ENCODE peak calls at places on chromosomes 1 and 21, in ten cellular contexts. N, T, A, L, U, Y, P, V, R and X are unnamed samples. For H3K4me1 and H3K27me3, the result is how much of the 10 kb centered on the place peaks cover.

GRCh38 chr1:62245201-62245600 is 50.6 kb downstream of the L1TD1 start:
- DNase-seq in N (no peak), T (no peak), A (no peak), L (no peak), U (no peak), Y (no peak), P (no peak), V (no peak), R (no peak), X (no peak)

GRCh38 chr1:112322983-112323678 is 72.9 kb upstream of the CTTNBP2NL start:
- DNase-seq in N (no peak), T (no peak), A (no peak), L (no peak), U (no peak), Y (no peak), P (no peak), V (no peak), R (no peak), X (no peak)

GRCh38 chr1:42962641-42963377 is 4.1 kb upstream of the SLC2A1 start:
- DNase-seq in N (peak), T (peak), A (no peak), L (no peak), U (peak), Y (no peak), P (no peak), V (no peak), R (no peak), X (no peak)

GRCh38 chr21:41957991-41958766 is 4.4 kb upstream of the C2CD2 start:
- DNase-seq in N (peak), T (peak), A (no peak), L (peak), U (peak), Y (peak), P (no peak), V (peak), R (no peak), X (no peak)

GRCh38 chr21:24045775-24046215 is 1561.5 kb downstream of the MRPL39 start:
- DNase-seq in N (peak), T (peak), A (no peak), L (peak), U (peak), Y (no peak), P (no peak), V (peak), R (peak), X (no peak)

GRCh38 chr1:222099746-222100145 is 357.9 kb upstream of the DUSP10 start:
- DNase-seq in N (no peak), T (no peak), A (no peak), L (no peak), U (no peak), Y (no peak), P (no peak), V (no peak), R (no peak), X (no peak)

GRCh38 chr1:31705080-31705866 is 1.5 kb upstream of the COL16A1 start:
- DNase-seq in N (peak), T (peak), A (no peak), L (peak), U (peak), Y (peak), P (peak), V (no peak), R (no peak), X (peak)

GRCh38 chr1:9282436-9282955 is 10.2 kb upstream of the SPSB1 start:
- DNase-seq in N (no peak), T (no peak), A (no peak), L (peak), U (no peak), Y (no peak), P (no peak), V (no peak), R (no peak), X (no peak)

GRCh38 chr1:6037338-6037762 is 8.3 kb upstream of the KCNAB2 start:
- DNase-seq in N (no peak), T (peak), A (no peak), L (no peak), U (peak), Y (no peak), P (no peak), V (no peak), R (peak), X (no peak)

GRCh38 chr1:8687539-8687938 is 129.9 kb downstream of the RERE start:
- DNase-seq in N (no peak), T (no peak), A (no peak), L (no peak), U (no peak), Y (no peak), P (no peak), V (no peak), R (no peak), X (no peak)

GRCh38 chr1:225428879-225429455 is 1.1 kb upstream of the LBR start:
- DNase-seq in N (no peak), T (no peak), A (no peak), L (no peak), U (no peak), Y (no peak), P (no peak), V (no peak), R (no peak), X (no peak)

GRCh38 chr1:70264875-70265274 is 43.7 kb downstream of the SRSF11 start:
- DNase-seq in N (no peak), T (no peak), A (no peak), L (no peak), U (no peak), Y (no peak), P (no peak), V (no peak), R (no peak), X (no peak)

GRCh38 chr1:70778934-70779333 is 268.7 kb downstream of the PTGER3 start:
- DNase-seq in N (no peak), T (no peak), A (no peak), L (no peak), U (no peak), Y (no peak), P (no peak), V (no peak), R (no peak), X (no peak)

GRCh38 chr21:32335601-32336575 is 37.2 kb downstream of the MRAP start:
- DNase-seq in N (no peak), T (no peak), A (no peak), L (no peak), U (peak), Y (no peak), P (no peak), V (no peak), R (no peak), X (no peak)

GRCh38 chr1:88890790-88891317 is 513 bp downstream of the GTF2B start:
- DNase-seq in N (peak), T (no peak), A (no peak), L (no peak), U (peak), Y (peak), P (peak), V (peak), R (no peak), X (peak)

GRCh38 chr1:234722267-234722704 is 112.3 kb upstream of the IRF2BP2 start:
- DNase-seq in N (no peak), T (peak), A (no peak), L (no peak), U (no peak), Y (no peak), P (no peak), V (no peak), R (no peak), X (no peak)

GRCh38 chr1:42739753-42740700 is at the start of gene CLDN19:
- DNase-seq in N (no peak), T (no peak), A (no peak), L (no peak), U (no peak), Y (peak), P (no peak), V (no peak), R (no peak), X (no peak)

GRCh38 chr1:63794354-63794753 is 20.5 kb downstream of the ROR1 start:
- DNase-seq in N (no peak), T (no peak), A (no peak), L (no peak), U (no peak), Y (no peak), P (no peak), V (no peak), R (no peak), X (no peak)

GRCh38 chr1:178168535-178168934 is 74.6 kb downstream of the RASAL2 start:
- DNase-seq in N (peak), T (no peak), A (no peak), L (no peak), U (peak), Y (no peak), P (no peak), V (no peak), R (no peak), X (no peak)

GRCh38 chr1:189269011-189269410 is 1208.7 kb downstream of the BRINP3 start:
- DNase-seq in N (peak), T (no peak), A (no peak), L (no peak), U (peak), Y (no peak), P (no peak), V (no peak), R (no peak), X (no peak)

GRCh38 chr1:11847667-11848445 is at the start of gene NPPA:
- DNase-seq in N (peak), T (peak), A (no peak), L (no peak), U (peak), Y (no peak), P (no peak), V (no peak), R (no peak), X (no peak)

GRCh38 chr1:96538883-96539282 is 182.7 kb upstream of the PTBP2 start:
- DNase-seq in N (peak), T (no peak), A (no peak), L (no peak), U (peak), Y (no peak), P (no peak), V (peak), R (no peak), X (no peak)

GRCh38 chr1:115314765-115315164 is 23.3 kb downstream of the NGF start:
- DNase-seq in N (no peak), T (no peak), A (no peak), L (no peak), U (peak), Y (no peak), P (no peak), V (no peak), R (no peak), X (no peak)

GRCh38 chr1:37995773-37996379 is 6.1 kb upstream of the SF3A3 start:
- DNase-seq in N (peak), T (peak), A (no peak), L (peak), U (peak), Y (peak), P (no peak), V (peak), R (peak), X (no peak)

GRCh38 chr1:111603979-111604378 is 15.6 kb upstream of the RAP1A start:
- DNase-seq in N (no peak), T (no peak), A (peak), L (no peak), U (no peak), Y (peak), P (peak), V (no peak), R (no peak), X (peak)

GRCh38 chr1:229058716-229059115 is 212.2 kb upstream of the RAB4A start:
- DNase-seq in N (no peak), T (peak), A (no peak), L (no peak), U (no peak), Y (no peak), P (no peak), V (no peak), R (no peak), X (no peak)

GRCh38 chr1:243946946-243947345 is 96.9 kb upstream of the AKT3 start:
- DNase-seq in N (peak), T (no peak), A (no peak), L (no peak), U (no peak), Y (no peak), P (no peak), V (peak), R (no peak), X (peak)

GRCh38 chr1:235503333-235504121 is 725 bp downstream of the B3GALNT2 start:
- DNase-seq in N (peak), T (peak), A (peak), L (peak), U (peak), Y (peak), P (no peak), V (peak), R (peak), X (peak)

GRCh38 chr21:45408271-45408791 is 3.4 kb downstream of the COL18A1 start:
- DNase-seq in N (no peak), T (peak), A (no peak), L (peak), U (no peak), Y (no peak), P (no peak), V (no peak), R (peak), X (no peak)

GRCh38 chr1:212359794-212360479 is 54.7 kb downstream of the PACC1 start:
- DNase-seq in N (no peak), T (no peak), A (no peak), L (no peak), U (no peak), Y (no peak), P (no peak), V (no peak), R (no peak), X (no peak)

GRCh38 chr1:30397576-30397975 is 325.8 kb downstream of the MATN1 start:
- DNase-seq in N (no peak), T (peak), A (no peak), L (no peak), U (no peak), Y (no peak), P (no peak), V (no peak), R (no peak), X (no peak)

GRCh38 chr21:35050348-35051286 is 1.5 kb upstream of the RUNX1 start:
- DNase-seq in N (no peak), T (no peak), A (no peak), L (no peak), U (peak), Y (no peak), P (no peak), V (no peak), R (no peak), X (no peak)

GRCh38 chr1:59391216-59392179 is 94.6 kb downstream of the FGGY start:
- DNase-seq in N (no peak), T (no peak), A (no peak), L (no peak), U (no peak), Y (no peak), P (no peak), V (no peak), R (no peak), X (no peak)

GRCh38 chr1:145988773-145989172 is 7.6 kb downstream of the TXNIP start:
- DNase-seq in N (no peak), T (no peak), A (no peak), L (no peak), U (no peak), Y (no peak), P (no peak), V (no peak), R (no peak), X (peak)

GRCh38 chr1:234675006-234675405 is 65.0 kb upstream of the IRF2BP2 start:
- DNase-seq in N (no peak), T (no peak), A (no peak), L (no peak), U (no peak), Y (no peak), P (no peak), V (no peak), R (no peak), X (no peak)

GRCh38 chr1:221912230-221912629 is 170.3 kb upstream of the DUSP10 start:
- DNase-seq in N (no peak), T (no peak), A (no peak), L (no peak), U (peak), Y (no peak), P (no peak), V (no peak), R (no peak), X (no peak)

GRCh38 chr21:33967086-33967571 is 51.5 kb upstream of the ATP5PO start:
- DNase-seq in N (no peak), T (no peak), A (no peak), L (no peak), U (no peak), Y (no peak), P (no peak), V (no peak), R (no peak), X (no peak)
- H3K4me1 ChIP-seq in N (under half), T (under half), A (under half), L (under half), U (under half), Y (under half), P (under half), V (under half), R (under half), X (under half)

GRCh38 chr1:160608514-160608913 is 29.2 kb upstream of the CD84 start:
- DNase-seq in N (no peak), T (no peak), A (no peak), L (no peak), U (no peak), Y (no peak), P (no peak), V (no peak), R (no peak), X (no peak)

GRCh38 chr1:160608057-160608456 is 28.8 kb upstream of the CD84 start:
- DNase-seq in N (no peak), T (no peak), A (no peak), L (no peak), U (no peak), Y (no peak), P (no peak), V (no peak), R (no peak), X (no peak)

GRCh38 chr1:160612613-160613218 is 33.4 kb upstream of the CD84 start:
- DNase-seq in N (no peak), T (no peak), A (no peak), L (no peak), U (no peak), Y (no peak), P (no peak), V (no peak), R (no peak), X (no peak)

GRCh38 chr1:160608941-160609340 is 29.6 kb upstream of the CD84 start:
- DNase-seq in N (no peak), T (no peak), A (no peak), L (no peak), U (no peak), Y (no peak), P (no peak), V (no peak), R (no peak), X (no peak)

DNA sequence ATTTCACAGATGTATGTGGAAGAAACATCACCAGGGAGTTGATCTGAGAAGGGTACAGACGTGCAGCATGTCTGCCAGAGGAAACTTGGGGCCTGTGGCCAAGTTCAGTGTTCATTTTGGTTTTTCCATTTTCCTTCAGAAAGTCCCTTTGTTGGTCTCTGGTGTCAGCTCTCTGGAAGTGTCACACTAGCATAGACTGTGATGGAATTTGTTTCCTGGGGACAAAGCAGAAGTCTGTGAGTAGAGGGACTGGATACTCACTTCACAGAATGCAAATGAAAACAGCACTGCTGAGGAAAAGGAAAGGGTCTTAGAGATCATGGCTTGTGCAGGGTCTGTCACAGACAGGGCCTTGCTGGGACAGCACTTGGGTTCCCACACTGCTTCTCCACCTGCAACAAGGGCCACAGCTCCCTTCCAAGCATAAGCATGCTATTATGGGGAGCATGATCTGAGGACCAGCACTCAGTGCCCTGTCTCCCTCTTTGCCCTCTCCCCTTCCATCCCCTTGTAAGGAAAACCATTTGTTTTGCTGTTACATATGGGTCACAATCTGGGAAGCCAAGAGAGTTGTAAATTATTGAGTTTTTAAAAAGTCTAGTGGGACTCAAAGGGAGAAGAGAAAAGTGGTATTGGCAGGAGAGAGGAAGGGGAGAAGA is 31.4 kb upstream of the CD84 start:
- DNase-seq in N (no peak), T (no peak), A (no peak), L (no peak), U (no peak), Y (no peak), P (no peak), V (no peak), R (no peak), X (no peak)
- H3K27me3 ChIP-seq in N (under half), T (under half), A (under half), L (under half), U (under half), Y (under half), P (under half), V (under half), R (under half), X (under half)

DNA sequence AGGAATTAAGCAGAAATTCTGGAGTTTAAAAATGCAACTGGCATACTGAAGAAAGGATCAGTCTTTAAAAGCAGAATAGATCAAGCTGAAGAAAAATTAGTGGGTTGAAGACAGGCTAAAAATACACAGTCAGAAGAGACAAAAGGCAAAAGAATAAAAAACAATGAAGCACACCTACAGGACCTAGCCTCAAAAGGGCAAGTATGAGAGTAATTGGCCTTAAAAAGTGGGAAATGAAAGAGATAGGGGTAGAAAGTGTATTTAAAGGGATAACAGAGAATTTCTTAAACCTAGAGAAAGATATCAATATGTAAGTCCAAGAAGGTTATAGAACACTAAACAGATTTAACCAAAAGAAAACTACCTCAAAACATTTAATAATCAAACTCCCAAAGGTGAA is 152.4 kb downstream of the GPATCH2 start:
- DNase-seq in N (no peak), T (no peak), A (no peak), L (no peak), U (no peak), Y (no peak), P (no peak), V (no peak), R (no peak), X (no peak)
- H3K4me1 ChIP-seq in N (under half), T (under half), A (under half), L (under half), U (under half), Y (under half), P (under half), V (under half), R (under half), X (under half)

GRCh38 chr1:16071614-16072013 is 1.8 kb downstream of the FAM131C start:
- DNase-seq in N (no peak), T (no peak), A (no peak), L (no peak), U (no peak), Y (no peak), P (no peak), V (no peak), R (no peak), X (no peak)
- H3K27me3 ChIP-seq in N (under half), T (under half), A (under half), L (under half), U (under half), Y (under half), P (under half), V (under half), R (under half), X (under half)

DNA sequence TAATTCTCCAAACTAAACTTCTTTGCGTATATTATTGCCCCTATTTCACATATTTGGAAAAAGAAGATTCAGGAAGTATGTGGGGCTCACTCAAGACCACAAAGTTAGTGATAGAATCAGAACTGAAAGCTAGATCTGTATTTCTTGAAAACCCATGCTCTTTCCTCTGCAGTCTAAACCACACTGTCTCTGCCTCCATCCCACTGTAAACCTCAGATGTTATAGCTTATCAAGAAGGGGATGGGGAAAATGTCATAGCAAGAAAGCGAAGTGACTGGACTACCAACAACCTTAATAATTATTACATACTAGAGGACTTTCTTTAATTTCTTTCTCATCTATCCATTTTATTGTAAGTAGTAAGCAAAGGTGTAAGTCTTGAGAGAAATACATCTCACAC is 257.7 kb upstream of the SGIP1 start:
- DNase-seq in N (no peak), T (no peak), A (no peak), L (no peak), U (no peak), Y (peak), P (no peak), V (no peak), R (no peak), X (peak)
- H3K4me1 ChIP-seq in N (under half), T (under half), A (half or more), L (under half), U (under half), Y (under half), P (half or more), V (under half), R (under half), X (half or more)